ENCODE peak calls at places on chromosomes 6 and 20, in seven cellular contexts. A, Q, U, H, F, D and P are unnamed samples.
A peak's percentile ranks its signal among the peaks of the same experiment; 100 is the strongest.

GRCh38 chr6:13711726-13712484 is at the start of gene RANBP9:
- DNase-seq in A (peak; percentile 75), Q (peak; percentile 95), U (peak; percentile 43), H (peak; percentile 71), F (peak; percentile 93), D (peak; percentile 84), P (peak; percentile 91)

GRCh38 chr20:35967979-35968640 is at the start of gene CNBD2:
- DNase-seq in A (no peak), Q (no peak), U (no peak), H (no peak), F (peak; percentile 22), D (no peak), P (no peak)

GRCh38 chr6:20789162-20789561 is 254.9 kb downstream of the CDKAL1 start:
- DNase-seq in A (no peak), Q (no peak), U (no peak), H (no peak), F (no peak), D (no peak), P (peak; percentile 18)

GRCh38 chr6:35247642-35248231 is 11.8 kb upstream of the ZNF76 start:
- DNase-seq in A (no peak), Q (no peak), U (peak; percentile 31), H (no peak), F (peak; percentile 60), D (no peak), P (no peak)

GRCh38 chr20:44776977-44777376 is 31.3 kb downstream of the KCNK15 start:
- DNase-seq in A (no peak), Q (no peak), U (no peak), H (no peak), F (peak; percentile 42), D (peak; percentile 31), P (peak; percentile 81)

GRCh38 chr6:68502946-68503345 is 132.1 kb upstream of the ADGRB3 start:
- DNase-seq in A (no peak), Q (no peak), U (no peak), H (no peak), F (peak; percentile 34), D (no peak), P (no peak)

GRCh38 chr6:36025260-36025931 is 955 bp upstream of the SLC26A8 start:
- DNase-seq in A (no peak), Q (no peak), U (no peak), H (no peak), F (peak; percentile 67), D (no peak), P (no peak)

GRCh38 chr6:76867182-76867581 is 596.1 kb downstream of the HTR1B start:
- DNase-seq in A (no peak), Q (no peak), U (no peak), H (no peak), F (no peak), D (no peak), P (no peak)

GRCh38 chr6:156175971-156176421 is 601.2 kb upstream of the ARID1B start:
- DNase-seq in A (peak; percentile 38), Q (peak; percentile 64), U (no peak), H (peak; percentile 73), F (no peak), D (peak; percentile 8), P (peak; percentile 57)

GRCh38 chr6:88008411-88008810 is 39.2 kb upstream of the SPACA1 start:
- DNase-seq in A (no peak), Q (no peak), U (no peak), H (no peak), F (no peak), D (no peak), P (no peak)

GRCh38 chr6:4896401-4896800 is 107.4 kb downstream of the RPP40 start:
- DNase-seq in A (no peak), Q (no peak), U (no peak), H (no peak), F (no peak), D (no peak), P (no peak)

GRCh38 chr20:31595654-31596411 is 9.3 kb upstream of the ID1 start:
- DNase-seq in A (peak; percentile 57), Q (peak; percentile 90), U (no peak), H (peak; percentile 90), F (no peak), D (peak; percentile 96), P (no peak)
- TF ChIP-seq JUND in A (no peak), Q (no peak), U (no peak), H (peak; percentile 40), F (no peak), D (no peak), P (no peak)

DNA sequence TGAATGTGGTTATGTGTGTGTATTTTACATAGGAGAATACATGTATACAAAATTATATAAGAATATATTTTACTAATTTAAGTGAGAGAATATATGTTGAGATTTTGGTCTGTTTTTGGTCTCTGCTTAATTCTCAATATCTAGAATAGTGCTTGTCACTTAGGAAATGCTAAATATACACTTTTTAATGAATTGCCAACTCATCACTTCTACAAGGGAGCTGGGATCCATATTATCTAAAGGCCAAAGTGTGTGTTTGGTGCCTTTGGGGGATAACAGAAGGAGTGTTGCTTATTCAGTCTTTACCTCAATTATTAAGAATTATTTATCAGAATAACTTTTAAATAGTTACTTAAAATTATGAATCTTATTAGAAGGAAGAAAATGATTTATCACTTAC is 1304.8 kb downstream of the HACE1 start:
- DNase-seq in A (no peak), Q (no peak), U (no peak), H (no peak), F (no peak), D (no peak), P (no peak)
- TF ChIP-seq JUND in A (no peak), Q (no peak), U (no peak), H (no peak), F (no peak), D (no peak), P (no peak)

DNA sequence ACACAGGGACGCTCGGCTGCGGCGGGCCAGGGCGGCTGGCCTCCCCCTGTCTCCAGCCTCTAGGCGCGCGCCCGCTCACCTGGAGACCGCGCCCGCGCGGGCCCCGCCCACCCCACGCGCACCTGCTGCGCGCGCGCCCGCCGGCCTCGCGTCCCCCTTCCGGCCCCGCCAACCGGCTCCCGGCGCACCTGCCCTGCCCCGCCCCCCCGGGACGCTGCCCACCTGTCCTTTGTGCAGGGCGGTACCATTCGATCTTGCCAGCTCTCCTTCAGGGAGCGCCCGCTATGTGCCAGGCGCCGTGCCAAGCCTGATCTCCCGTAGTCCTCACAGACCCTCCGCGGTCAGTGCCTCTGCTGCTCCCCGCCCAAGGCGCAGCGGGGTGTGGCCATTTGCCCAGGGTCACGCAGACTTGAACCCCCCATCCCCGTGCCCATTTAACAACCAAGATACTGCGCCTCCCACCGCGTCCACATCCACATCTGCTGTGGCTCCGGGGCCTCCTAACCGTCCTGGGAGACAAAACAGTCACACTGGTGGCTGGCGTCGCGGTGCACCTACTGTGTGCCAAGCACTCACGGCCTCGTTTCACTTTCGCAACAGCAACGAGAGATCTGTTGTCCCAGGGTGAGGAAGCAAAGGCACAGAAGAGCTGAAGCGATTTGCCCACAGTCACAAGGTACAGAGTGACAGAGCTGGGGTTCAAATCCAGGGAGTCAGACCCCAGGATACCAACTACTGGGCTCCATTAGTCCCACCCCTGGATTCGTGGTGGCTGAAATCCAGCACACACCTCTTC is 48.1 kb downstream of the NOL4L start:
- DNase-seq in A (no peak), Q (peak; percentile 59), U (no peak), H (no peak), F (peak; percentile 47), D (no peak), P (peak; percentile 74)
- TF ChIP-seq JUND in A (no peak), Q (no peak), U (no peak), H (no peak), F (no peak), D (no peak), P (no peak)

GRCh38 chr6:131976545-131977061 is 25.4 kb upstream of the CCN2 start:
- DNase-seq in A (no peak), Q (no peak), U (no peak), H (no peak), F (no peak), D (peak; percentile 98), P (peak; percentile 12)
- TF ChIP-seq JUND in A (no peak), Q (no peak), U (no peak), H (no peak), F (no peak), D (no peak), P (no peak)

GRCh38 chr6:158626360-158627167 is 18.0 kb downstream of the DYNLT1 start:
- DNase-seq in A (no peak), Q (no peak), U (no peak), H (no peak), F (no peak), D (no peak), P (no peak)
- TF ChIP-seq JUND in A (no peak), Q (no peak), U (no peak), H (no peak), F (no peak), D (no peak), P (no peak)

GRCh38 chr6:162974685-162975084 is 246.9 kb downstream of the PACRG start:
- DNase-seq in A (no peak), Q (no peak), U (no peak), H (no peak), F (no peak), D (no peak), P (no peak)

GRCh38 chr6:162976141-162976540 is 248.4 kb downstream of the PACRG start:
- DNase-seq in A (no peak), Q (no peak), U (no peak), H (no peak), F (no peak), D (no peak), P (no peak)

GRCh38 chr6:162973141-162973872 is 245.5 kb downstream of the PACRG start:
- DNase-seq in A (no peak), Q (no peak), U (no peak), H (no peak), F (no peak), D (no peak), P (no peak)

GRCh38 chr6:162971346-162971745 is 243.6 kb downstream of the PACRG start:
- DNase-seq in A (no peak), Q (no peak), U (no peak), H (no peak), F (no peak), D (no peak), P (no peak)

GRCh38 chr6:162973975-162974374 is 246.2 kb downstream of the PACRG start:
- DNase-seq in A (no peak), Q (no peak), U (no peak), H (no peak), F (no peak), D (no peak), P (no peak)
- TF ChIP-seq JUND in A (no peak), Q (no peak), U (no peak), H (no peak), F (no peak), D (no peak), P (no peak)